ENCODE peak calls at places on chromosomes 12 and 14, in nine cellular contexts. H is non-pigmented ciliary epithelial cell, E is iris pigment epithelial cell, Z is HAP-1, P is globus pallidus, Y is substantia nigra, N is dorsolateral prefrontal cortex, C is colonic mucosa, I is Calu3. R is an unnamed sample.
A peak's percentile ranks its signal among the peaks of the same experiment; 100 is the strongest.

GRCh38 chr12:44247588-44247987 is 411.7 kb downstream of the TMEM117 start:
- DNase-seq in H (no peak), E (no peak), Z (peak; percentile 9), P (no peak), Y (no peak), N (no peak), C (no peak), I (no peak), R (no peak)

GRCh38 chr14:104872469-104873341 is 7.6 kb downstream of the CEP170B start:
- DNase-seq in H (no peak), E (peak; percentile 63), Z (no peak), P (no peak), Y (no peak), N (no peak), C (no peak), I (peak; percentile 67), R (peak; percentile 70)

GRCh38 chr14:87434011-87434410 is 559.0 kb downstream of the GALC start:
- DNase-seq in H (no peak), E (no peak), Z (no peak), P (no peak), Y (no peak), N (no peak), C (no peak), I (no peak), R (no peak)

GRCh38 chr12:39329015-39329414 is 113.9 kb downstream of the KIF21A start:
- DNase-seq in H (peak; percentile 6), E (peak; percentile 47), Z (no peak), P (no peak), Y (no peak), N (no peak), C (no peak), I (no peak), R (no peak)

GRCh38 chr12:40864891-40865290 is 172.7 kb downstream of the CNTN1 start:
- DNase-seq in H (no peak), E (no peak), Z (no peak), P (no peak), Y (no peak), N (no peak), C (no peak), I (no peak), R (no peak)

GRCh38 chr12:108812324-108812723 is 45.1 kb downstream of the SSH1 start:
- DNase-seq in H (no peak), E (no peak), Z (no peak), P (no peak), Y (no peak), N (no peak), C (no peak), I (no peak), R (peak; percentile 19)

GRCh38 chr12:105561981-105562726 is 231.7 kb downstream of the C12orf75 start:
- DNase-seq in H (peak; percentile 37), E (peak; percentile 50), Z (no peak), P (no peak), Y (no peak), N (no peak), C (peak; percentile 44), I (peak; percentile 74), R (peak; percentile 40)

GRCh38 chr12:80299219-80299618 is 144.8 kb upstream of the PTPRQ start:
- DNase-seq in H (no peak), E (no peak), Z (no peak), P (no peak), Y (no peak), N (no peak), C (no peak), I (no peak), R (no peak)

GRCh38 chr12:131591714-131592709 is 118.9 kb upstream of the SFSWAP start:
- DNase-seq in H (no peak), E (no peak), Z (no peak), P (no peak), Y (no peak), N (no peak), C (no peak), I (no peak), R (no peak)

GRCh38 chr12:120099738-120100137 is 16.8 kb downstream of the RAB35 start:
- DNase-seq in H (no peak), E (no peak), Z (no peak), P (no peak), Y (no peak), N (no peak), C (no peak), I (no peak), R (no peak)

GRCh38 chr14:20493634-20494033 is 11.7 kb upstream of the RNASE10 start:
- DNase-seq in H (no peak), E (no peak), Z (no peak), P (peak; percentile 57), Y (no peak), N (no peak), C (peak; percentile 24), I (no peak), R (no peak)

GRCh38 chr12:53600490-53601295 is 25.5 kb downstream of the ATF7 start:
- DNase-seq in H (no peak), E (no peak), Z (no peak), P (no peak), Y (no peak), N (no peak), C (no peak), I (no peak), R (no peak)

GRCh38 chr12:58310828-58311273 is 369.5 kb downstream of the ATP23 start:
- DNase-seq in H (peak; percentile 98), E (peak; percentile 99), Z (no peak), P (no peak), Y (no peak), N (no peak), C (no peak), I (peak; percentile 21), R (no peak)

GRCh38 chr12:27424631-27425230 is 21.8 kb upstream of the SMCO2 start:
- DNase-seq in H (peak; percentile 22), E (peak; percentile 71), Z (no peak), P (peak; percentile 53), Y (no peak), N (peak; percentile 26), C (no peak), I (peak; percentile 8), R (no peak)

R was measured in posterior cingulate gyrus.